ENCODE peak calls at places on chromosome 13, in ten cellular contexts. One of them, this sample, is unnamed.

GRCh38 chr13:46553521-46553885 is 533 bp downstream of the LRCH1 start:
- DNase-seq in islet precursor cell: no peak
- DNase-seq in Panc1: no peak
- DNase-seq in AG04450: no peak
- DNase-seq in OCI-M1: peak
- DNase-seq in B cell: no peak
- DNase-seq in HFF-Myc: no peak
- DNase-seq in AG10803: no peak
- DNase-seq in effector CD4-positive, alpha-beta T cell: no peak
- DNase-seq in stimulated activated CD4-positive, alpha-beta T cell treated with anti-CD3 and anti-CD28 coated beads, Interleukin-1b, Interleukin-23, amount 100 ng/mL, for 24 hours: no peak
- DNase-seq in this sample: no peak

GRCh38 chr13:76773695-76774094 is 112.5 kb downstream of the KCTD12 start:
- DNase-seq in HFF-Myc: no peak
- DNase-seq in islet precursor cell: no peak
- DNase-seq in AG04450: no peak
- DNase-seq in B cell: no peak
- DNase-seq in Panc1: no peak
- DNase-seq in effector CD4-positive, alpha-beta T cell: no peak
- DNase-seq in OCI-M1: no peak
- DNase-seq in stimulated activated CD4-positive, alpha-beta T cell treated with anti-CD3 and anti-CD28 coated beads, Interleukin-1b, Interleukin-23, amount 100 ng/mL, for 24 hours: no peak
- DNase-seq in AG10803: peak
- DNase-seq in this sample: peak

GRCh38 chr13:65594255-65594654 is 1635.9 kb downstream of the PCDH9 start:
- DNase-seq in B cell: no peak
- DNase-seq in AG04450: peak
- DNase-seq in OCI-M1: no peak
- DNase-seq in Panc1: no peak
- DNase-seq in islet precursor cell: no peak
- DNase-seq in HFF-Myc: no peak
- DNase-seq in stimulated activated CD4-positive, alpha-beta T cell treated with anti-CD3 and anti-CD28 coated beads, Interleukin-1b, Interleukin-23, amount 100 ng/mL, for 24 hours: no peak
- DNase-seq in AG10803: peak
- DNase-seq in effector CD4-positive, alpha-beta T cell: no peak
- DNase-seq in this sample: peak

GRCh38 chr13:44197791-44198770 is 175.5 kb upstream of the SERP2 start:
- DNase-seq in islet precursor cell: no peak
- DNase-seq in Panc1: no peak
- DNase-seq in AG04450: no peak
- DNase-seq in OCI-M1: peak
- DNase-seq in AG10803: no peak
- DNase-seq in B cell: no peak
- DNase-seq in stimulated activated CD4-positive, alpha-beta T cell treated with anti-CD3 and anti-CD28 coated beads, Interleukin-1b, Interleukin-23, amount 100 ng/mL, for 24 hours: no peak
- DNase-seq in HFF-Myc: no peak
- DNase-seq in effector CD4-positive, alpha-beta T cell: no peak
- DNase-seq in this sample: no peak

GRCh38 chr13:49597043-49597669 is 11.8 kb upstream of the RCBTB1 start:
- DNase-seq in islet precursor cell: no peak
- DNase-seq in OCI-M1: peak
- DNase-seq in AG10803: no peak
- DNase-seq in B cell: no peak
- DNase-seq in stimulated activated CD4-positive, alpha-beta T cell treated with anti-CD3 and anti-CD28 coated beads, Interleukin-1b, Interleukin-23, amount 100 ng/mL, for 24 hours: no peak
- DNase-seq in Panc1: no peak
- DNase-seq in HFF-Myc: no peak
- DNase-seq in effector CD4-positive, alpha-beta T cell: no peak
- DNase-seq in AG04450: no peak
- DNase-seq in this sample: no peak

GRCh38 chr13:40484981-40485380 is 181.5 kb downstream of the FOXO1 start:
- DNase-seq in effector CD4-positive, alpha-beta T cell: no peak
- DNase-seq in Panc1: no peak
- DNase-seq in stimulated activated CD4-positive, alpha-beta T cell treated with anti-CD3 and anti-CD28 coated beads, Interleukin-1b, Interleukin-23, amount 100 ng/mL, for 24 hours: no peak
- DNase-seq in AG04450: no peak
- DNase-seq in HFF-Myc: no peak
- DNase-seq in OCI-M1: no peak
- DNase-seq in AG10803: no peak
- DNase-seq in islet precursor cell: no peak
- DNase-seq in B cell: no peak
- DNase-seq in this sample: no peak

GRCh38 chr13:101512650-101513049 is 60.2 kb downstream of the ITGBL1 start:
- DNase-seq in AG10803: peak
- DNase-seq in stimulated activated CD4-positive, alpha-beta T cell treated with anti-CD3 and anti-CD28 coated beads, Interleukin-1b, Interleukin-23, amount 100 ng/mL, for 24 hours: no peak
- DNase-seq in B cell: no peak
- DNase-seq in AG04450: no peak
- DNase-seq in islet precursor cell: no peak
- DNase-seq in Panc1: no peak
- DNase-seq in HFF-Myc: no peak
- DNase-seq in OCI-M1: no peak
- DNase-seq in effector CD4-positive, alpha-beta T cell: no peak
- DNase-seq in this sample: no peak

GRCh38 chr13:20559659-20560356 is 7.1 kb upstream of the IFT88 start:
- DNase-seq in HFF-Myc: no peak
- DNase-seq in effector CD4-positive, alpha-beta T cell: no peak
- DNase-seq in islet precursor cell: no peak
- DNase-seq in OCI-M1: no peak
- DNase-seq in AG04450: no peak
- DNase-seq in stimulated activated CD4-positive, alpha-beta T cell treated with anti-CD3 and anti-CD28 coated beads, Interleukin-1b, Interleukin-23, amount 100 ng/mL, for 24 hours: no peak
- DNase-seq in B cell: no peak
- DNase-seq in Panc1: no peak
- DNase-seq in AG10803: no peak
- DNase-seq in this sample: no peak

GRCh38 chr13:97502691-97503090 is 68.7 kb downstream of the RAP2A start:
- DNase-seq in stimulated activated CD4-positive, alpha-beta T cell treated with anti-CD3 and anti-CD28 coated beads, Interleukin-1b, Interleukin-23, amount 100 ng/mL, for 24 hours: no peak
- DNase-seq in HFF-Myc: no peak
- DNase-seq in AG04450: no peak
- DNase-seq in OCI-M1: no peak
- DNase-seq in B cell: no peak
- DNase-seq in islet precursor cell: no peak
- DNase-seq in AG10803: no peak
- DNase-seq in Panc1: no peak
- DNase-seq in effector CD4-positive, alpha-beta T cell: no peak
- DNase-seq in this sample: no peak

GRCh38 chr13:94198666-94199065 is 280.8 kb downstream of the DCT start:
- DNase-seq in B cell: no peak
- DNase-seq in OCI-M1: no peak
- DNase-seq in effector CD4-positive, alpha-beta T cell: no peak
- DNase-seq in islet precursor cell: no peak
- DNase-seq in stimulated activated CD4-positive, alpha-beta T cell treated with anti-CD3 and anti-CD28 coated beads, Interleukin-1b, Interleukin-23, amount 100 ng/mL, for 24 hours: no peak
- DNase-seq in AG04450: no peak
- DNase-seq in HFF-Myc: no peak
- DNase-seq in AG10803: no peak
- DNase-seq in Panc1: no peak
- DNase-seq in this sample: no peak

GRCh38 chr13:27774651-27775050 is 17.6 kb upstream of the GSX1 start:
- DNase-seq in HFF-Myc: no peak
- DNase-seq in Panc1: no peak
- DNase-seq in B cell: no peak
- DNase-seq in effector CD4-positive, alpha-beta T cell: no peak
- DNase-seq in islet precursor cell: no peak
- DNase-seq in AG04450: no peak
- DNase-seq in AG10803: no peak
- DNase-seq in stimulated activated CD4-positive, alpha-beta T cell treated with anti-CD3 and anti-CD28 coated beads, Interleukin-1b, Interleukin-23, amount 100 ng/mL, for 24 hours: no peak
- DNase-seq in OCI-M1: no peak
- DNase-seq in this sample: no peak

GRCh38 chr13:101970339-101970738 is 431.5 kb downstream of the FGF14 start:
- DNase-seq in AG10803: no peak
- DNase-seq in stimulated activated CD4-positive, alpha-beta T cell treated with anti-CD3 and anti-CD28 coated beads, Interleukin-1b, Interleukin-23, amount 100 ng/mL, for 24 hours: no peak
- DNase-seq in islet precursor cell: no peak
- DNase-seq in OCI-M1: no peak
- DNase-seq in HFF-Myc: no peak
- DNase-seq in AG04450: no peak
- DNase-seq in B cell: no peak
- DNase-seq in Panc1: no peak
- DNase-seq in effector CD4-positive, alpha-beta T cell: no peak
- DNase-seq in this sample: no peak

GRCh38 chr13:32889986-32890565 is 126.1 kb upstream of the KL start:
- DNase-seq in OCI-M1: peak
- DNase-seq in stimulated activated CD4-positive, alpha-beta T cell treated with anti-CD3 and anti-CD28 coated beads, Interleukin-1b, Interleukin-23, amount 100 ng/mL, for 24 hours: no peak
- DNase-seq in AG10803: peak
- DNase-seq in B cell: no peak
- DNase-seq in AG04450: no peak
- DNase-seq in effector CD4-positive, alpha-beta T cell: no peak
- DNase-seq in islet precursor cell: no peak
- DNase-seq in Panc1: no peak
- DNase-seq in HFF-Myc: no peak
- DNase-seq in this sample: no peak

GRCh38 chr13:73261739-73262216 is 203.0 kb downstream of the KLF5 start:
- DNase-seq in B cell: no peak
- DNase-seq in AG10803: peak
- DNase-seq in effector CD4-positive, alpha-beta T cell: no peak
- DNase-seq in islet precursor cell: peak
- DNase-seq in AG04450: no peak
- DNase-seq in HFF-Myc: no peak
- DNase-seq in Panc1: no peak
- DNase-seq in stimulated activated CD4-positive, alpha-beta T cell treated with anti-CD3 and anti-CD28 coated beads, Interleukin-1b, Interleukin-23, amount 100 ng/mL, for 24 hours: no peak
- DNase-seq in OCI-M1: peak
- DNase-seq in this sample: no peak

GRCh38 chr13:113497217-113497616 is 6.7 kb upstream of the DCUN1D2 start:
- DNase-seq in AG10803: no peak
- DNase-seq in OCI-M1: no peak
- DNase-seq in Panc1: no peak
- DNase-seq in islet precursor cell: no peak
- DNase-seq in effector CD4-positive, alpha-beta T cell: no peak
- DNase-seq in AG04450: no peak
- DNase-seq in HFF-Myc: no peak
- DNase-seq in stimulated activated CD4-positive, alpha-beta T cell treated with anti-CD3 and anti-CD28 coated beads, Interleukin-1b, Interleukin-23, amount 100 ng/mL, for 24 hours: no peak
- DNase-seq in B cell: no peak
- DNase-seq in this sample: no peak

GRCh38 chr13:33441015-33441414 is 155.5 kb upstream of the STARD13 start:
- DNase-seq in HFF-Myc: no peak
- DNase-seq in Panc1: no peak
- DNase-seq in stimulated activated CD4-positive, alpha-beta T cell treated with anti-CD3 and anti-CD28 coated beads, Interleukin-1b, Interleukin-23, amount 100 ng/mL, for 24 hours: no peak
- DNase-seq in islet precursor cell: no peak
- DNase-seq in effector CD4-positive, alpha-beta T cell: no peak
- DNase-seq in OCI-M1: peak
- DNase-seq in AG04450: no peak
- DNase-seq in B cell: no peak
- DNase-seq in AG10803: peak
- DNase-seq in this sample: no peak

GRCh38 chr13:78714717-78715116 is 55.8 kb upstream of the OBI1 start:
- DNase-seq in AG10803: no peak
- DNase-seq in OCI-M1: no peak
- DNase-seq in islet precursor cell: no peak
- DNase-seq in Panc1: no peak
- DNase-seq in effector CD4-positive, alpha-beta T cell: no peak
- DNase-seq in stimulated activated CD4-positive, alpha-beta T cell treated with anti-CD3 and anti-CD28 coated beads, Interleukin-1b, Interleukin-23, amount 100 ng/mL, for 24 hours: no peak
- DNase-seq in AG04450: no peak
- DNase-seq in HFF-Myc: no peak
- DNase-seq in B cell: no peak
- DNase-seq in this sample: no peak

GRCh38 chr13:36088001-36088400 is 43.2 kb downstream of the DCLK1 start:
- DNase-seq in islet precursor cell: no peak
- DNase-seq in HFF-Myc: no peak
- DNase-seq in B cell: no peak
- DNase-seq in OCI-M1: no peak
- DNase-seq in Panc1: no peak
- DNase-seq in stimulated activated CD4-positive, alpha-beta T cell treated with anti-CD3 and anti-CD28 coated beads, Interleukin-1b, Interleukin-23, amount 100 ng/mL, for 24 hours: no peak
- DNase-seq in effector CD4-positive, alpha-beta T cell: no peak
- DNase-seq in AG04450: no peak
- DNase-seq in AG10803: no peak
- DNase-seq in this sample: no peak

GRCh38 chr13:49543656-49544055 is 41.7 kb downstream of the RCBTB1 start:
- DNase-seq in stimulated activated CD4-positive, alpha-beta T cell treated with anti-CD3 and anti-CD28 coated beads, Interleukin-1b, Interleukin-23, amount 100 ng/mL, for 24 hours: no peak
- DNase-seq in AG10803: no peak
- DNase-seq in effector CD4-positive, alpha-beta T cell: no peak
- DNase-seq in OCI-M1: no peak
- DNase-seq in AG04450: no peak
- DNase-seq in HFF-Myc: no peak
- DNase-seq in B cell: no peak
- DNase-seq in Panc1: no peak
- DNase-seq in islet precursor cell: no peak
- DNase-seq in this sample: no peak

GRCh38 chr13:108961542-108962125 is 332.2 kb downstream of the MYO16 start:
- DNase-seq in B cell: peak
- DNase-seq in AG10803: peak
- DNase-seq in effector CD4-positive, alpha-beta T cell: no peak
- DNase-seq in stimulated activated CD4-positive, alpha-beta T cell treated with anti-CD3 and anti-CD28 coated beads, Interleukin-1b, Interleukin-23, amount 100 ng/mL, for 24 hours: no peak
- DNase-seq in Panc1: peak
- DNase-seq in AG04450: no peak
- DNase-seq in HFF-Myc: peak
- DNase-seq in islet precursor cell: no peak
- DNase-seq in OCI-M1: peak
- DNase-seq in this sample: peak

GRCh38 chr13:45276887-45277286 is 64.1 kb downstream of the TPT1 start:
- DNase-seq in effector CD4-positive, alpha-beta T cell: no peak
- DNase-seq in AG10803: no peak
- DNase-seq in B cell: no peak
- DNase-seq in OCI-M1: no peak
- DNase-seq in stimulated activated CD4-positive, alpha-beta T cell treated with anti-CD3 and anti-CD28 coated beads, Interleukin-1b, Interleukin-23, amount 100 ng/mL, for 24 hours: no peak
- DNase-seq in HFF-Myc: no peak
- DNase-seq in AG04450: no peak
- DNase-seq in islet precursor cell: no peak
- DNase-seq in Panc1: no peak
- DNase-seq in this sample: no peak

GRCh38 chr13:19601749-19602725 is 31.4 kb upstream of the MPHOSPH8 start:
- DNase-seq in AG04450: no peak
- DNase-seq in B cell: no peak
- DNase-seq in AG10803: peak
- DNase-seq in islet precursor cell: peak
- DNase-seq in effector CD4-positive, alpha-beta T cell: no peak
- DNase-seq in OCI-M1: peak
- DNase-seq in Panc1: no peak
- DNase-seq in stimulated activated CD4-positive, alpha-beta T cell treated with anti-CD3 and anti-CD28 coated beads, Interleukin-1b, Interleukin-23, amount 100 ng/mL, for 24 hours: no peak
- DNase-seq in HFF-Myc: no peak
- DNase-seq in this sample: no peak

GRCh38 chr13:73929287-73929932 is 204.8 kb downstream of the KLF12 start:
- DNase-seq in stimulated activated CD4-positive, alpha-beta T cell treated with anti-CD3 and anti-CD28 coated beads, Interleukin-1b, Interleukin-23, amount 100 ng/mL, for 24 hours: no peak
- DNase-seq in AG04450: no peak
- DNase-seq in effector CD4-positive, alpha-beta T cell: no peak
- DNase-seq in Panc1: no peak
- DNase-seq in OCI-M1: no peak
- DNase-seq in AG10803: no peak
- DNase-seq in B cell: no peak
- DNase-seq in HFF-Myc: no peak
- DNase-seq in islet precursor cell: no peak
- DNase-seq in this sample: no peak

GRCh38 chr13:93522486-93522885 is 295.9 kb downstream of the GPC6 start:
- DNase-seq in stimulated activated CD4-positive, alpha-beta T cell treated with anti-CD3 and anti-CD28 coated beads, Interleukin-1b, Interleukin-23, amount 100 ng/mL, for 24 hours: no peak
- DNase-seq in AG04450: no peak
- DNase-seq in HFF-Myc: no peak
- DNase-seq in islet precursor cell: no peak
- DNase-seq in AG10803: peak
- DNase-seq in Panc1: no peak
- DNase-seq in effector CD4-positive, alpha-beta T cell: no peak
- DNase-seq in B cell: no peak
- DNase-seq in OCI-M1: no peak
- DNase-seq in this sample: no peak

GRCh38 chr13:90918551-90918950 is 428.9 kb upstream of the MIR17HG start:
- DNase-seq in AG04450: no peak
- DNase-seq in B cell: no peak
- DNase-seq in stimulated activated CD4-positive, alpha-beta T cell treated with anti-CD3 and anti-CD28 coated beads, Interleukin-1b, Interleukin-23, amount 100 ng/mL, for 24 hours: no peak
- DNase-seq in AG10803: no peak
- DNase-seq in Panc1: no peak
- DNase-seq in effector CD4-positive, alpha-beta T cell: no peak
- DNase-seq in islet precursor cell: no peak
- DNase-seq in HFF-Myc: no peak
- DNase-seq in OCI-M1: peak
- DNase-seq in this sample: peak